ENCODE peak calls at places on chromosomes 7 and 10, in nine cellular contexts. One of them, this sample, is unnamed.

GRCh38 chr7:114759347-114760062 is 162.4 kb upstream of the MDFIC start:
- DNase-seq in psoas muscle: no peak
- DNase-seq in breast epithelium: no peak
- DNase-seq in HCT116: no peak
- DNase-seq in OCI-LY7: no peak
- DNase-seq in astrocyte of the spinal cord: peak; percentile 1
- DNase-seq in lung: no peak
- DNase-seq in A549: peak; percentile 22
- DNase-seq in Peyer's patch: no peak
- DNase-seq in this sample: no peak

GRCh38 chr10:71094712-71095390 is 117.5 kb upstream of the UNC5B start:
- DNase-seq in psoas muscle: no peak
- DNase-seq in breast epithelium: no peak
- DNase-seq in HCT116: no peak
- DNase-seq in OCI-LY7: no peak
- DNase-seq in astrocyte of the spinal cord: no peak
- DNase-seq in lung: no peak
- DNase-seq in A549: no peak
- DNase-seq in Peyer's patch: no peak
- DNase-seq in this sample: no peak

GRCh38 chr10:126049741-126050140 is 153.4 kb downstream of the FANK1 start:
- DNase-seq in psoas muscle: no peak
- DNase-seq in breast epithelium: no peak
- DNase-seq in HCT116: no peak
- DNase-seq in OCI-LY7: no peak
- DNase-seq in astrocyte of the spinal cord: peak; percentile 80
- DNase-seq in lung: no peak
- DNase-seq in A549: no peak
- DNase-seq in Peyer's patch: no peak
- DNase-seq in this sample: no peak

GRCh38 chr7:130875265-130875741 is 141.3 kb upstream of the KLF14 start:
- DNase-seq in psoas muscle: peak; percentile 75
- DNase-seq in breast epithelium: no peak
- DNase-seq in HCT116: no peak
- DNase-seq in OCI-LY7: peak; percentile 45
- DNase-seq in astrocyte of the spinal cord: no peak
- DNase-seq in lung: peak; percentile 61
- DNase-seq in A549: peak; percentile 78
- DNase-seq in Peyer's patch: peak; percentile 78
- DNase-seq in this sample: no peak

GRCh38 chr7:3003936-3004335 is 39.7 kb downstream of the CARD11 start:
- DNase-seq in psoas muscle: no peak
- DNase-seq in breast epithelium: peak; percentile 0
- DNase-seq in HCT116: no peak
- DNase-seq in OCI-LY7: no peak
- DNase-seq in astrocyte of the spinal cord: no peak
- DNase-seq in lung: no peak
- DNase-seq in A549: no peak
- DNase-seq in Peyer's patch: peak; percentile 29
- DNase-seq in this sample: no peak

GRCh38 chr10:86411281-86411841 is 44.8 kb upstream of the GRID1 start:
- DNase-seq in psoas muscle: no peak
- DNase-seq in breast epithelium: no peak
- DNase-seq in HCT116: no peak
- DNase-seq in OCI-LY7: peak; percentile 91
- DNase-seq in astrocyte of the spinal cord: peak; percentile 73
- DNase-seq in lung: no peak
- DNase-seq in A549: peak; percentile 48
- DNase-seq in Peyer's patch: peak; percentile 64
- DNase-seq in this sample: no peak

GRCh38 chr10:35219292-35219691 is 92.6 kb downstream of the CREM start:
- DNase-seq in psoas muscle: no peak
- DNase-seq in breast epithelium: no peak
- DNase-seq in HCT116: no peak
- DNase-seq in OCI-LY7: no peak
- DNase-seq in astrocyte of the spinal cord: no peak
- DNase-seq in lung: no peak
- DNase-seq in A549: no peak
- DNase-seq in Peyer's patch: no peak
- DNase-seq in this sample: no peak

GRCh38 chr7:44124822-44125202 is 1.5 kb upstream of the POLD2 start:
- DNase-seq in psoas muscle: peak; percentile 11
- DNase-seq in breast epithelium: no peak
- DNase-seq in HCT116: no peak
- DNase-seq in OCI-LY7: no peak
- DNase-seq in astrocyte of the spinal cord: no peak
- DNase-seq in lung: no peak
- DNase-seq in A549: no peak
- DNase-seq in Peyer's patch: no peak
- DNase-seq in this sample: no peak

GRCh38 chr7:82323806-82324205 is 119.8 kb downstream of the CACNA2D1 start:
- DNase-seq in psoas muscle: no peak
- DNase-seq in breast epithelium: no peak
- DNase-seq in HCT116: no peak
- DNase-seq in OCI-LY7: no peak
- DNase-seq in astrocyte of the spinal cord: no peak
- DNase-seq in lung: no peak
- DNase-seq in A549: no peak
- DNase-seq in Peyer's patch: no peak
- DNase-seq in this sample: no peak

GRCh38 chr7:101435461-101436225 is 73.0 kb downstream of the COL26A1 start:
- DNase-seq in psoas muscle: no peak
- DNase-seq in breast epithelium: no peak
- DNase-seq in HCT116: no peak
- DNase-seq in OCI-LY7: no peak
- DNase-seq in astrocyte of the spinal cord: no peak
- DNase-seq in lung: no peak
- DNase-seq in A549: no peak
- DNase-seq in Peyer's patch: no peak
- DNase-seq in this sample: no peak

GRCh38 chr7:44257618-44258422 is 57.0 kb downstream of the YKT6 start:
- DNase-seq in psoas muscle: peak; percentile 89
- DNase-seq in breast epithelium: no peak
- DNase-seq in HCT116: no peak
- DNase-seq in OCI-LY7: peak; percentile 65
- DNase-seq in astrocyte of the spinal cord: peak; percentile 76
- DNase-seq in lung: peak; percentile 64
- DNase-seq in A549: peak; percentile 21
- DNase-seq in Peyer's patch: peak; percentile 70
- DNase-seq in this sample: peak; percentile 77

GRCh38 chr7:104386943-104387342 is 58.5 kb downstream of the LHFPL3 start:
- DNase-seq in psoas muscle: no peak
- DNase-seq in breast epithelium: no peak
- DNase-seq in HCT116: no peak
- DNase-seq in OCI-LY7: no peak
- DNase-seq in astrocyte of the spinal cord: no peak
- DNase-seq in lung: no peak
- DNase-seq in A549: no peak
- DNase-seq in Peyer's patch: no peak
- DNase-seq in this sample: no peak

DNA sequence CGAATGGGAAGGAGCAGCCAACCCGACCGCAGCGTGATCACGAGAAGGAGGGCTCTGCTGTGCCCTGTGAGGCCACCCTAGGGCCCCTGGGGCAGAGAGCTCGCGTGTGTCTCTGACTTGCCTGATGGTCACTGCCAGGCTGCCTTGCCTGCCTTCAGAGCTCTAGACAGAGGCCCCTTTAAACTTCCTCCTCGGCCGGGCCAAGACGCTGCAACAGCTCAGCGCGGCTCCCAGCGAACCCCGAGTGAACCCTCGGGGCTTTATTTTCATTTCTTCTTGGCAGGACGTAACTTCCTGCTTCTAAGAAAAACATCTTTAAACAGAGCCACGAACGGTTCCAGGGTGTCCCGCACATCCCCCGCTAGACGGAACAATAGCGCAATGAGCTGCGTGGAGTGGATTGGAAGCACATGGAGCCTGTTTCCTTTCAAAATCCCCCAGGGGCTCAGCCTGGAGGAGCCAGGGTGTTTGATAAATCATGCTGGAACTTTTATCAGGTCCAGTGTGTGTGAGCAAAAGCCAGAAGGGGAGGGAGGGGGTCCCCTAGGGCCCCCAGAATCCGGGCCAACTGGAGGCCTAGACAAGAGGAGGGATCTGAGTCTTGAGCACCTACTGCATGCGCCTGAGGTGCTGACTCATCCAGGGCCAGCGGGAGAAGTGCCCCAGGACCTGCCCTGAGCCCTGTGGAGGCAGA is 134.1 kb upstream of the GDF10 start:
- DNase-seq in psoas muscle: peak; percentile 81
- DNase-seq in breast epithelium: no peak
- DNase-seq in HCT116: no peak
- DNase-seq in OCI-LY7: no peak
- DNase-seq in astrocyte of the spinal cord: peak; percentile 90
- DNase-seq in lung: peak; percentile 40
- DNase-seq in A549: no peak
- DNase-seq in Peyer's patch: peak; percentile 70
- DNase-seq in this sample: no peak
- H3K4me3 ChIP-seq in psoas muscle: peak overlapping the region; percentile 26
- H3K4me3 ChIP-seq in breast epithelium: peak overlapping the region; percentile 19
- H3K4me3 ChIP-seq in HCT116: no peak overlapping the region
- H3K4me3 ChIP-seq in OCI-LY7: no peak overlapping the region
- H3K4me3 ChIP-seq in astrocyte of the spinal cord: no peak overlapping the region
- H3K4me3 ChIP-seq in lung: no peak overlapping the region
- H3K4me3 ChIP-seq in A549: no peak overlapping the region
- H3K4me3 ChIP-seq in Peyer's patch: peak overlapping the region; percentile 34
- H3K4me3 ChIP-seq in this sample: no peak overlapping the region

DNA sequence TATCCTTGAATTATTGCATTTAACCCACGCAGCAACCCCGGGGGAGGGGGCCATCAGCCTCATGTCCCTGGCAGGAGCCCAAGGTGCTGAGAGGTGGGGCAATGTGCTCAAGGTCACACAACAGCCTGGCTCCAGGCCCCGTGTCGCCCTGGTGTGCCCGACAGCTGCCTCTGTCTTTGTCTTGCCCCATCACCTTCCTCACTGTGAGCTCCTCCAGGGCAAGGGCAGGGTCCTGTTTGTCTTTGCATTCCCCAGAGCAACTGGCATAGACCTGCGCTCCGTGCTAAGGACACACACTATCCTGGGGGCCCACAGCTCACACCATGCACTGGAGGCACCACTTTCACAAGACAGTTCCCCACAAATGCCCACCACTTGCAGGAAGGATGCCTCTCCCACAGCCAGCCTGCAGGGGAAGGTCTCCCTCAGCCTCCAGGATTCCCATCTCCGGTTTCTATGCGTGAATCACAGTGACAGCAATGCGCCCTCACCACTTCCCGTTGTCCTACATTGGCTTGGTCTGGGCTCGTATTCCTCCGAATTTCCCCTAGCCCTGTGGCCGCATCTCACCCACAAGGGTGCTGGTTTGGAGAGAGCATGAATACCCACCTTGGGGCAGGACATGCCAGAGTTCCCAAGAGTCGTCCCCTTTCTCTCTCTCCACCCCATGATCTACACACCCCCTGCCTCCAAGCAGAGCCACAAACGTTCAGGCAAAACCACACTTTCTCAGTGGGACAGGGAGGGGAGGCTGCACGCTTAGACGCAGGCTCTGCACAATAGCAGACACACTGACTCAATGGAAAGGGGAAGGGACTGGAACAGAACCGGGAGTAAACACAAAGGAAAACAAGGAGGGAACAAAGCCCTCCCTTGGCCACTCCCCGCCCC is 10.3 kb downstream of the ITPRIP start:
- DNase-seq in psoas muscle: no peak
- DNase-seq in breast epithelium: peak; percentile 49
- DNase-seq in HCT116: no peak
- DNase-seq in OCI-LY7: no peak
- DNase-seq in astrocyte of the spinal cord: peak; percentile 93
- DNase-seq in lung: no peak
- DNase-seq in A549: peak; percentile 35
- DNase-seq in Peyer's patch: peak; percentile 53
- DNase-seq in this sample: no peak
- TF ChIP-seq CTCF in psoas muscle: no peak
- TF ChIP-seq CTCF in breast epithelium: no peak
- TF ChIP-seq CTCF in HCT116: no peak
- TF ChIP-seq CTCF in OCI-LY7: no peak
- TF ChIP-seq CTCF in astrocyte of the spinal cord: peak; percentile 19
- TF ChIP-seq CTCF in lung: no peak
- TF ChIP-seq CTCF in A549: no peak
- TF ChIP-seq CTCF in Peyer's patch: no peak
- TF ChIP-seq CTCF in this sample: peak; percentile 13

GRCh38 chr7:133436014-133436428 is 183.1 kb downstream of the EXOC4 start:
- DNase-seq in psoas muscle: no peak
- DNase-seq in breast epithelium: no peak
- DNase-seq in HCT116: no peak
- DNase-seq in OCI-LY7: no peak
- DNase-seq in astrocyte of the spinal cord: peak; percentile 86
- DNase-seq in lung: no peak
- DNase-seq in A549: no peak
- DNase-seq in Peyer's patch: no peak
- DNase-seq in this sample: no peak
- H3K4me3 ChIP-seq in psoas muscle: no peak overlapping the region
- H3K4me3 ChIP-seq in breast epithelium: no peak overlapping the region
- H3K4me3 ChIP-seq in HCT116: no peak overlapping the region
- H3K4me3 ChIP-seq in OCI-LY7: no peak overlapping the region
- H3K4me3 ChIP-seq in astrocyte of the spinal cord: no peak overlapping the region
- H3K4me3 ChIP-seq in lung: no peak overlapping the region
- H3K4me3 ChIP-seq in A549: no peak overlapping the region
- H3K4me3 ChIP-seq in Peyer's patch: no peak overlapping the region
- H3K4me3 ChIP-seq in this sample: no peak overlapping the region

GRCh38 chr7:142153400-142153799 is 41.9 kb downstream of the MGAM2 start:
- DNase-seq in psoas muscle: no peak
- DNase-seq in breast epithelium: no peak
- DNase-seq in HCT116: no peak
- DNase-seq in OCI-LY7: no peak
- DNase-seq in astrocyte of the spinal cord: no peak
- DNase-seq in lung: no peak
- DNase-seq in A549: peak; percentile 47
- DNase-seq in Peyer's patch: peak; percentile 49
- DNase-seq in this sample: no peak
- TF ChIP-seq CTCF in psoas muscle: no peak
- TF ChIP-seq CTCF in breast epithelium: no peak
- TF ChIP-seq CTCF in HCT116: peak; percentile 20
- TF ChIP-seq CTCF in OCI-LY7: peak; percentile 39
- TF ChIP-seq CTCF in astrocyte of the spinal cord: peak; percentile 49
- TF ChIP-seq CTCF in lung: no peak
- TF ChIP-seq CTCF in A549: peak; percentile 36
- TF ChIP-seq CTCF in Peyer's patch: peak; percentile 56
- TF ChIP-seq CTCF in this sample: peak; percentile 54

GRCh38 chr7:33351709-33352108 is 222.3 kb downstream of the BBS9 start:
- DNase-seq in psoas muscle: no peak
- DNase-seq in breast epithelium: no peak
- DNase-seq in HCT116: no peak
- DNase-seq in OCI-LY7: no peak
- DNase-seq in astrocyte of the spinal cord: no peak
- DNase-seq in lung: no peak
- DNase-seq in A549: no peak
- DNase-seq in Peyer's patch: no peak
- DNase-seq in this sample: no peak
- H3K4me3 ChIP-seq in psoas muscle: no peak overlapping the region
- H3K4me3 ChIP-seq in breast epithelium: no peak overlapping the region
- H3K4me3 ChIP-seq in HCT116: no peak overlapping the region
- H3K4me3 ChIP-seq in OCI-LY7: no peak overlapping the region
- H3K4me3 ChIP-seq in astrocyte of the spinal cord: no peak overlapping the region
- H3K4me3 ChIP-seq in lung: no peak overlapping the region
- H3K4me3 ChIP-seq in A549: no peak overlapping the region
- H3K4me3 ChIP-seq in Peyer's patch: no peak overlapping the region
- H3K4me3 ChIP-seq in this sample: no peak overlapping the region

GRCh38 chr10:29850371-29850770 is 209.0 kb downstream of the JCAD start:
- DNase-seq in psoas muscle: no peak
- DNase-seq in breast epithelium: no peak
- DNase-seq in HCT116: no peak
- DNase-seq in OCI-LY7: no peak
- DNase-seq in astrocyte of the spinal cord: no peak
- DNase-seq in lung: no peak
- DNase-seq in A549: no peak
- DNase-seq in Peyer's patch: no peak
- DNase-seq in this sample: no peak
- TF ChIP-seq CTCF in psoas muscle: no peak
- TF ChIP-seq CTCF in breast epithelium: no peak
- TF ChIP-seq CTCF in HCT116: no peak
- TF ChIP-seq CTCF in OCI-LY7: no peak
- TF ChIP-seq CTCF in astrocyte of the spinal cord: no peak
- TF ChIP-seq CTCF in lung: no peak
- TF ChIP-seq CTCF in A549: no peak
- TF ChIP-seq CTCF in Peyer's patch: no peak
- TF ChIP-seq CTCF in this sample: no peak

This sample was measured in kidney epithelial cell.